ENCODE peak calls at places on chromosomes 5 and 9, in nine cellular contexts. B is endodermal cell; E is GM12864; Q is cardiac muscle cell; A is NCI-H460; J is activated CD8-positive, alpha-beta memory T cell treated with anti-CD3 and anti-CD28 coated beads for 48 hours; N is fibroblast of pulmonary artery; H is HCEC 1CT; V is frontal cortex. G is an unnamed sample.

GRCh38 chr9:94892675-94893074 is 166.2 kb downstream of the AOPEP start:
- DNase-seq in B (no peak), J (no peak), E (no peak), H (no peak), N (no peak), V (no peak), A (no peak), Q (no peak), G (no peak)

GRCh38 chr9:95981741-95982390 is 106.4 kb downstream of the ERCC6L2 start:
- DNase-seq in E (no peak), B (no peak), H (peak), Q (no peak), V (no peak), N (no peak), A (no peak), J (no peak), G (no peak)

GRCh38 chr5:21236896-21237830 is 1249.2 kb upstream of the CDH18 start:
- DNase-seq in H (peak), V (peak), B (no peak), A (no peak), J (no peak), E (no peak), N (peak), Q (no peak), G (no peak)

GRCh38 chr5:132006331-132007120 is 4.9 kb downstream of the ACSL6 start:
- DNase-seq in A (no peak), B (no peak), Q (no peak), H (no peak), V (no peak), J (no peak), E (no peak), N (no peak), G (no peak)

GRCh38 chr9:123687246-123687721 is 242.6 kb downstream of the DENND1A start:
- DNase-seq in N (no peak), J (no peak), B (no peak), E (no peak), A (no peak), H (no peak), Q (peak), V (no peak), G (no peak)

GRCh38 chr9:129201289-129201688 is 23.2 kb upstream of the IER5L start:
- DNase-seq in Q (no peak), E (no peak), N (no peak), H (no peak), B (no peak), J (no peak), V (no peak), A (no peak), G (no peak)

GRCh38 chr5:91302958-91303357 is 80.2 kb downstream of the ARRDC3 start:
- DNase-seq in J (no peak), Q (no peak), A (no peak), B (no peak), E (no peak), H (no peak), V (no peak), N (no peak), G (no peak)

GRCh38 chr9:76441551-76442322 is 17.2 kb upstream of the GCNT1 start:
- DNase-seq in N (peak), A (no peak), V (no peak), B (no peak), E (no peak), Q (no peak), J (no peak), H (peak), G (no peak)

GRCh38 chr5:44051591-44051990 is 337.6 kb downstream of the FGF10 start:
- DNase-seq in J (no peak), Q (no peak), E (no peak), N (no peak), H (peak), B (no peak), A (no peak), V (no peak), G (no peak)

GRCh38 chr9:38689678-38690077 is 30.3 kb downstream of the FAM240B start:
- DNase-seq in B (peak), H (no peak), E (no peak), J (no peak), N (peak), Q (no peak), A (no peak), V (no peak), G (peak)

GRCh38 chr5:140741967-140742366 is 41.7 kb downstream of the ZMAT2 start:
- DNase-seq in A (no peak), H (no peak), B (no peak), J (no peak), E (no peak), V (no peak), N (no peak), Q (no peak), G (no peak)

GRCh38 chr9:132985063-132985350 is 6.5 kb downstream of the GFI1B start:
- DNase-seq in V (no peak), N (no peak), J (no peak), B (no peak), H (no peak), E (no peak), Q (no peak), A (no peak), G (no peak)

GRCh38 chr9:129141066-129142041 is 30.1 kb downstream of the PTPA start:
- DNase-seq in V (no peak), A (peak), H (peak), Q (no peak), E (peak), N (peak), B (no peak), J (no peak), G (peak)

GRCh38 chr9:135835131-135835530 is 72.2 kb downstream of the CAMSAP1 start:
- DNase-seq in J (no peak), B (no peak), V (no peak), H (no peak), A (no peak), N (no peak), Q (no peak), E (no peak), G (no peak)

GRCh38 chr5:3604501-3604900 is 8.9 kb downstream of the IRX1 start:
- DNase-seq in B (no peak), V (no peak), Q (no peak), J (no peak), N (no peak), H (no peak), E (no peak), A (no peak), G (no peak)

GRCh38 chr5:180159756-180160155 is 49.3 kb downstream of the RASGEF1C start:
- DNase-seq in V (no peak), J (no peak), B (no peak), Q (no peak), E (no peak), N (no peak), H (no peak), A (no peak), G (no peak)

GRCh38 chr5:171622010-171622409 is 163.6 kb upstream of the SMIM23 start:
- DNase-seq in E (no peak), A (no peak), J (no peak), N (no peak), V (no peak), B (peak), H (no peak), Q (no peak), G (peak)

GRCh38 chr5:150277043-150277442 is 12.5 kb downstream of the CAMK2A start:
- DNase-seq in J (no peak), Q (no peak), V (no peak), H (no peak), N (no peak), A (no peak), E (no peak), B (no peak), G (no peak)

GRCh38 chr5:83107692-83108410 is 30.5 kb downstream of the XRCC4 start:
- DNase-seq in J (no peak), Q (no peak), V (no peak), N (no peak), B (no peak), H (no peak), E (no peak), A (no peak), G (no peak)

GRCh38 chr5:180990889-180991257 is 2.2 kb downstream of the BTNL3 start:
- DNase-seq in J (no peak), N (no peak), Q (no peak), V (no peak), A (no peak), E (no peak), B (peak), H (no peak), G (no peak)

GRCh38 chr9:130895481-130896232 is 955 bp downstream of the QRFP start:
- DNase-seq in N (no peak), B (peak), Q (no peak), E (no peak), J (no peak), A (no peak), V (no peak), H (no peak), G (no peak)

GRCh38 chr9:114177423-114178064 is 22.2 kb downstream of the COL27A1 start:
- DNase-seq in E (no peak), N (peak), H (peak), J (no peak), Q (no peak), V (no peak), A (peak), B (no peak), G (no peak)

GRCh38 chr5:1130218-1130946 is 18.5 kb upstream of the SLC12A7 start:
- DNase-seq in E (no peak), Q (no peak), N (no peak), A (no peak), B (no peak), J (no peak), V (no peak), H (no peak), G (peak)

GRCh38 chr5:73989956-73990355 is 364.0 kb downstream of the ARHGEF28 start:
- DNase-seq in H (no peak), J (no peak), E (no peak), V (no peak), Q (no peak), A (no peak), B (no peak), N (no peak), G (no peak)

GRCh38 chr5:144203750-144204596 is 33.3 kb downstream of the KCTD16 start:
- DNase-seq in E (no peak), A (peak), V (peak), H (peak), Q (peak), N (peak), J (no peak), B (peak), G (no peak)

GRCh38 chr9:135663857-135664256 is 748 bp downstream of the LCN9 start:
- DNase-seq in N (no peak), V (no peak), H (no peak), Q (no peak), B (no peak), E (no peak), A (no peak), J (no peak), G (no peak)

GRCh38 chr5:140106805-140107311 is 7.1 kb upstream of the PURA start:
- DNase-seq in Q (no peak), N (no peak), H (no peak), A (no peak), J (no peak), E (no peak), B (no peak), V (no peak), G (no peak)

GRCh38 chr9:108953983-108954574 is 19.9 kb downstream of the ABITRAM start:
- DNase-seq in A (peak), N (peak), Q (peak), V (peak), E (no peak), J (no peak), B (no peak), H (peak), G (peak)

GRCh38 chr9:125428060-125428481 is 166.4 kb downstream of the GAPVD1 start:
- DNase-seq in J (no peak), A (peak), V (no peak), B (peak), H (no peak), N (peak), E (no peak), Q (peak), G (peak)

GRCh38 chr5:96320797-96321196 is 112.3 kb downstream of the PCSK1 start:
- DNase-seq in N (no peak), J (no peak), A (no peak), E (no peak), Q (no peak), H (peak), B (no peak), V (no peak), G (no peak)

GRCh38 chr9:17531642-17532254 is 47.1 kb upstream of the SH3GL2 start:
- DNase-seq in E (peak), J (no peak), A (peak), V (no peak), B (peak), H (peak), N (peak), Q (peak), G (no peak)

G was measured in T47D.